ENCODE peak calls at places on chromosomes 3 and 15, in seven cellular contexts. H, B, S, J, A, W and I are unnamed samples.

GRCh38 chr3:148366743-148367410 is 330.8 kb upstream of the AGTR1 start:
- DNase-seq in H (no peak), A (peak; percentile 47), S (peak; percentile 62), W (no peak), J (peak; percentile 1), B (peak; percentile 15), I (no peak)

GRCh38 chr3:133970916-133971315 is 58.8 kb downstream of the SLCO2A1 start:
- DNase-seq in W (no peak), A (no peak), H (no peak), B (no peak), S (no peak), J (no peak), I (peak; percentile 38)

GRCh38 chr3:55059027-55059629 is 131.3 kb upstream of the LRTM1 start:
- DNase-seq in W (no peak), S (peak; percentile 36), J (no peak), H (no peak), A (peak; percentile 26), B (peak; percentile 51), I (no peak)

GRCh38 chr15:39363761-39364586 is 216.9 kb upstream of the THBS1 start:
- DNase-seq in B (peak; percentile 46), J (no peak), S (peak; percentile 70), A (no peak), H (no peak), W (no peak), I (no peak)

GRCh38 chr3:123409443-123410148 is 39.3 kb downstream of the ADCY5 start:
- DNase-seq in H (no peak), W (no peak), A (no peak), J (no peak), S (peak; percentile 37), B (no peak), I (no peak)

GRCh38 chr15:57626713-57627440 is 35.2 kb downstream of the MYZAP start:
- DNase-seq in W (no peak), A (no peak), S (no peak), J (no peak), H (no peak), B (no peak), I (no peak)

GRCh38 chr3:158097571-158098553 is 8.4 kb downstream of the SHOX2 start:
- DNase-seq in H (no peak), B (no peak), S (peak; percentile 62), J (peak; percentile 93), W (peak; percentile 40), A (no peak), I (no peak)

GRCh38 chr15:25652697-25653096 is 210.4 kb downstream of the ATP10A start:
- DNase-seq in H (no peak), W (no peak), B (no peak), S (no peak), J (no peak), A (peak; percentile 17), I (no peak)

GRCh38 chr3:61961882-61962281 is 400.5 kb downstream of the PTPRG start:
- DNase-seq in J (no peak), H (no peak), W (no peak), A (no peak), S (no peak), B (no peak), I (no peak)

GRCh38 chr3:66133050-66133757 is 87.6 kb upstream of the SLC25A26 start:
- DNase-seq in A (peak; percentile 91), W (no peak), B (no peak), S (peak; percentile 88), H (no peak), J (no peak), I (no peak)

GRCh38 chr3:57755368-57756021 is 614 bp upstream of the SLMAP start:
- DNase-seq in B (peak; percentile 61), J (peak; percentile 87), H (peak; percentile 47), A (peak; percentile 51), W (peak; percentile 42), S (peak; percentile 79), I (peak; percentile 73)

GRCh38 chr15:64247906-64248541 is 85.2 kb upstream of the PPIB start:
- DNase-seq in H (no peak), J (peak; percentile 95), A (peak; percentile 91), S (peak; percentile 91), W (no peak), B (peak; percentile 71), I (no peak)

GRCh38 chr3:184688251-184688851 is 23.5 kb downstream of the MAGEF1 start:
- DNase-seq in W (no peak), S (peak; percentile 73), H (no peak), B (peak; percentile 84), A (peak; percentile 70), J (peak; percentile 81), I (peak; percentile 75)

GRCh38 chr3:188236241-188236640 is 82.3 kb downstream of the LPP start:
- DNase-seq in B (no peak), J (no peak), H (no peak), W (no peak), S (no peak), A (no peak), I (no peak)

GRCh38 chr15:77031376-77032050 is 36.6 kb downstream of the PSTPIP1 start:
- DNase-seq in H (no peak), J (no peak), B (peak; percentile 11), A (peak; percentile 61), S (peak; percentile 43), W (no peak), I (peak; percentile 59)

GRCh38 chr3:146626384-146627122 is 21.4 kb upstream of the PLSCR5 start:
- DNase-seq in S (no peak), J (peak; percentile 11), W (no peak), H (no peak), A (no peak), B (no peak), I (no peak)